ENCODE peak calls at places on chromosome 17, in five cellular contexts. O, W, C, A and Z are unnamed samples.

GRCh38 chr17:32795339-32795979 is 81.5 kb downstream of the MYO1D start:
- DNase-seq in O (no peak), A (peak; percentile 78), W (no peak), C (no peak), Z (no peak)

GRCh38 chr17:30249460-30249859 is 14.0 kb upstream of the SLC6A4 start:
- DNase-seq in O (no peak), A (no peak), C (no peak), W (no peak), Z (peak; percentile 49)

GRCh38 chr17:62109378-62109902 is 44.4 kb upstream of the MED13 start:
- DNase-seq in A (peak; percentile 94), C (peak; percentile 59), W (no peak), O (peak; percentile 21), Z (peak; percentile 65)

GRCh38 chr17:80432961-80433550 is 18.1 kb downstream of the ENDOV start:
- DNase-seq in A (no peak), O (no peak), C (no peak), W (no peak), Z (no peak)

GRCh38 chr17:60231691-60232090 is 81.9 kb downstream of the CA4 start:
- DNase-seq in W (no peak), C (no peak), O (no peak), A (no peak), Z (peak; percentile 66)

GRCh38 chr17:79950711-79951110 is 85.0 kb downstream of the TBC1D16 start:
- DNase-seq in O (no peak), C (no peak), A (peak; percentile 54), W (no peak), Z (no peak)

GRCh38 chr17:35119370-35120185 is at the start of gene RAD51D:
- DNase-seq in W (peak; percentile 77), C (peak; percentile 56), A (peak; percentile 67), O (peak; percentile 79), Z (peak; percentile 34)

GRCh38 chr17:74790206-74791066 is 14.3 kb upstream of the NAT9 start:
- DNase-seq in W (no peak), C (no peak), O (no peak), A (no peak), Z (no peak)

GRCh38 chr17:72984925-72985322 is 107.6 kb downstream of the SLC39A11 start:
- DNase-seq in W (no peak), O (no peak), A (no peak), C (no peak), Z (no peak)

GRCh38 chr17:20121359-20122235 is 112.4 kb downstream of the SPECC1 start:
- DNase-seq in C (peak; percentile 55), A (peak; percentile 68), W (peak; percentile 46), O (peak; percentile 53), Z (peak; percentile 54)

GRCh38 chr17:40806131-40806530 is 6.4 kb upstream of the KRT28 start:
- DNase-seq in W (no peak), O (no peak), C (no peak), A (no peak), Z (no peak)

GRCh38 chr17:33242725-33243124 is 50.4 kb downstream of the ASIC2 start:
- DNase-seq in W (no peak), O (no peak), C (no peak), A (no peak), Z (no peak)

GRCh38 chr17:1343554-1343953 is 56.5 kb downstream of the YWHAE start:
- DNase-seq in W (no peak), C (no peak), O (no peak), A (no peak), Z (no peak)

GRCh38 chr17:37133131-37133530 is 184.4 kb downstream of the AATF start:
- DNase-seq in C (no peak), A (no peak), O (no peak), W (no peak), Z (no peak)

GRCh38 chr17:45223541-45224528 is 2.1 kb downstream of the FMNL1 start:
- DNase-seq in A (no peak), C (no peak), O (peak; percentile 53), W (no peak), Z (no peak)

GRCh38 chr17:80859004-80859941 is 132.4 kb upstream of the CHMP6 start:
- DNase-seq in O (no peak), C (peak; percentile 87), W (peak; percentile 69), A (peak; percentile 8), Z (peak; percentile 71)

GRCh38 chr17:72562628-72563188 is 441.9 kb downstream of the SOX9 start:
- DNase-seq in C (no peak), O (no peak), W (no peak), A (no peak), Z (no peak)

GRCh38 chr17:77061711-77062110 is 79.1 kb upstream of the SEC14L1 start:
- DNase-seq in W (no peak), O (no peak), A (no peak), C (no peak), Z (no peak)

GRCh38 chr17:49637739-49638138 is 40.2 kb downstream of the SPOP start:
- DNase-seq in O (no peak), W (no peak), A (no peak), C (no peak), Z (no peak)